ENCODE peak calls at places on chromosome 20, in four cellular contexts. Y is H1, J is neuronal stem cell, V is H9. U is an unnamed sample.

GRCh38 chr20:14951707-14952106 is 614.3 kb upstream of the FLRT3 start:
- DNase-seq in J (no peak), V (no peak), Y (no peak), U (peak; percentile 10)

GRCh38 chr20:22333885-22334545 is 250.4 kb downstream of the FOXA2 start:
- DNase-seq in Y (peak; percentile 69), V (peak; percentile 68), J (peak; percentile 53), U (peak; percentile 72)

GRCh38 chr20:13447385-13448180 is 191.1 kb downstream of the TASP1 start:
- DNase-seq in Y (no peak), V (no peak), J (no peak), U (no peak)

GRCh38 chr20:43444107-43444506 is 13.6 kb upstream of the SRSF6 start:
- DNase-seq in J (no peak), Y (no peak), V (peak; percentile 16), U (no peak)

GRCh38 chr20:62603021-62603906 is 39.0 kb upstream of the SLCO4A1 start:
- DNase-seq in Y (no peak), V (no peak), J (no peak), U (peak; percentile 41)

GRCh38 chr20:51586005-51586440 is 43.5 kb upstream of the NFATC2 start:
- DNase-seq in J (no peak), V (no peak), Y (no peak), U (peak; percentile 89)

GRCh38 chr20:2695206-2695983 is 2.8 kb downstream of the EBF4 start:
- DNase-seq in J (no peak), Y (peak; percentile 38), V (peak; percentile 12), U (no peak)

GRCh38 chr20:41615110-41615509 is 3.1 kb downstream of the CHD6 start:
- DNase-seq in V (no peak), Y (no peak), J (no peak), U (no peak)

GRCh38 chr20:38748863-38749153 is 548 bp downstream of the ACTR5 start:
- DNase-seq in J (no peak), Y (peak; percentile 72), V (peak; percentile 77), U (no peak)

GRCh38 chr20:59000326-59000725 is 6.7 kb downstream of the CTSZ start:
- DNase-seq in Y (no peak), V (no peak), J (no peak), U (no peak)

GRCh38 chr20:50563133-50563944 is 53.2 kb downstream of the PTPN1 start:
- DNase-seq in V (no peak), J (no peak), Y (no peak), U (no peak)
- H2BK12ac ChIP-seq in V (no peak overlapping the region), J (no peak overlapping the region), Y (no peak overlapping the region), U (no peak overlapping the region)

DNA sequence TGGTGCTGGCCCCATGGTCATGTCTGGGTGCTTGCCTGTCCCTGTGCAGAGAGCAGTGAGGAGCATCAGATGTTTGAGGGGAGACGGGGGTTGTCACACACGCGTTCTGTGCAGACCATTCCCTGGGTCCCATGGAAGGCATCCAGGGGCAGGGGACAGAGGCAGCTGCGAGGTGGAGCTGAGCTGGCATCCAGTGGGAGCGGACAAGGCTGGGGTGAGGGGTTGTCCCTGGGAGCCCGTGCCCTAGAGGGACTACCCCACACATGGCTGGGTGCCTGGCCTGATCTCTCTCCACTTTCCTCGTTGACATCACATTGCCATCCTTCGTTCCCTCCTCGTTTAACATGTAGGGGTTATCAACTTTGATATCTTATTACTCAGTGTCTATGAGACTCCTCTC is 331.3 kb downstream of the CDH4 start:
- DNase-seq in Y (no peak), V (no peak), J (no peak), U (no peak)
- H3K9ac ChIP-seq in Y (no peak overlapping the region), V (no peak overlapping the region), J (peak overlapping the region; percentile 9), U (no peak overlapping the region)

GRCh38 chr20:32368930-32369329 is 10.8 kb downstream of the ASXL1 start:
- DNase-seq in J (no peak), Y (no peak), V (no peak), U (peak; percentile 5)
- H3K4me2 ChIP-seq in J (no peak overlapping the region), Y (peak overlapping the region; percentile 13), V (no peak overlapping the region), U (no peak overlapping the region)

GRCh38 chr20:35771367-35771688 is 487 bp upstream of the PHF20 start:
- DNase-seq in V (no peak), J (no peak), Y (no peak), U (no peak)
- H2BK12ac ChIP-seq in V (no peak overlapping the region), J (no peak overlapping the region), Y (peak overlapping the region; percentile 92), U (peak overlapping the region; percentile 45)

GRCh38 chr20:23663180-23663579 is 25.4 kb upstream of the CST3 start:
- DNase-seq in J (no peak), Y (no peak), V (no peak), U (no peak)

GRCh38 chr20:23658989-23659609 is 21.3 kb upstream of the CST3 start:
- DNase-seq in J (no peak), Y (no peak), V (no peak), U (no peak)

GRCh38 chr20:23659989-23660837 is 22.5 kb upstream of the CST3 start:
- DNase-seq in J (no peak), Y (no peak), V (no peak), U (no peak)

GRCh38 chr20:23662276-23662870 is 24.6 kb upstream of the CST3 start:
- DNase-seq in Y (no peak), V (no peak), J (no peak), U (no peak)

GRCh38 chr20:23661002-23661429 is 23.3 kb upstream of the CST3 start:
- DNase-seq in Y (no peak), J (no peak), V (no peak), U (no peak)
- H3K9ac ChIP-seq in Y (no peak overlapping the region), J (no peak overlapping the region), V (no peak overlapping the region), U (no peak overlapping the region)

GRCh38 chr20:4216866-4217265 is 201.5 kb upstream of the RNF24 start:
- DNase-seq in Y (no peak), J (no peak), V (no peak), U (peak; percentile 85)
- H3K4me2 ChIP-seq in Y (no peak overlapping the region), J (no peak overlapping the region), V (no peak overlapping the region), U (no peak overlapping the region)

GRCh38 chr20:50317644-50318043 is 127.0 kb downstream of the CEBPB start:
- DNase-seq in J (no peak), Y (no peak), V (no peak), U (no peak)

GRCh38 chr20:50314326-50314725 is 123.7 kb downstream of the CEBPB start:
- DNase-seq in V (no peak), J (no peak), Y (no peak), U (no peak)

GRCh38 chr20:50317116-50317515 is 126.5 kb downstream of the CEBPB start:
- DNase-seq in J (no peak), V (no peak), Y (no peak), U (no peak)

GRCh38 chr20:50314936-50315335 is 124.3 kb downstream of the CEBPB start:
- DNase-seq in V (no peak), J (no peak), Y (no peak), U (no peak)

GRCh38 chr20:50315811-50316551 is 125.4 kb downstream of the CEBPB start:
- DNase-seq in J (no peak), V (no peak), Y (no peak), U (no peak)
- H2BK12ac ChIP-seq in J (no peak overlapping the region), V (no peak overlapping the region), Y (peak overlapping the region; percentile 9), U (no peak overlapping the region)

GRCh38 chr20:4972506-4973251 is 28.6 kb downstream of the SLC23A2 start:
- DNase-seq in Y (no peak), V (no peak), J (no peak), U (no peak)
- H3K9ac ChIP-seq in Y (no peak overlapping the region), V (no peak overlapping the region), J (no peak overlapping the region), U (no peak overlapping the region)

GRCh38 chr20:57714409-57715267 is 4.8 kb upstream of the PMEPA1 start:
- DNase-seq in V (no peak), J (no peak), Y (no peak), U (no peak)
- H3K4me2 ChIP-seq in V (no peak overlapping the region), J (no peak overlapping the region), Y (no peak overlapping the region), U (no peak overlapping the region)

U was measured in trophoblast cell.